ENCODE peak calls at places on chromosomes 13 and 19, in four cellular contexts. One of them, this sample, is unnamed.

GRCh38 chr19:49890349-49891311 is 6.1 kb downstream of the IL4I1 start:
- DNase-seq in fibroblast of mammary gland: no peak
- DNase-seq in nephron progenitor cell: peak
- DNase-seq in epithelial cell of esophagus: peak
- DNase-seq in this sample: peak

GRCh38 chr19:44777715-44778347 is at the start of gene CBLC:
- DNase-seq in nephron progenitor cell: peak
- DNase-seq in fibroblast of mammary gland: no peak
- DNase-seq in epithelial cell of esophagus: peak
- DNase-seq in this sample: peak

GRCh38 chr13:49791214-49791752 is 1.2 kb downstream of the KPNA3 start:
- DNase-seq in fibroblast of mammary gland: peak
- DNase-seq in epithelial cell of esophagus: peak
- DNase-seq in nephron progenitor cell: no peak
- DNase-seq in this sample: peak

GRCh38 chr13:97256343-97256783 is 34.2 kb downstream of the MBNL2 start:
- DNase-seq in fibroblast of mammary gland: peak
- DNase-seq in nephron progenitor cell: no peak
- DNase-seq in epithelial cell of esophagus: peak
- DNase-seq in this sample: peak

GRCh38 chr13:113413178-113413897 is 40.0 kb downstream of the ADPRHL1 start:
- DNase-seq in fibroblast of mammary gland: no peak
- DNase-seq in epithelial cell of esophagus: no peak
- DNase-seq in nephron progenitor cell: no peak
- DNase-seq in this sample: no peak

GRCh38 chr19:57719424-57719823 is 8.0 kb downstream of the ZNF671 start:
- DNase-seq in nephron progenitor cell: no peak
- DNase-seq in epithelial cell of esophagus: no peak
- DNase-seq in fibroblast of mammary gland: no peak
- DNase-seq in this sample: no peak

GRCh38 chr19:33221641-33222040 is 4.0 kb downstream of the SLC7A10 start:
- DNase-seq in nephron progenitor cell: no peak
- DNase-seq in epithelial cell of esophagus: no peak
- DNase-seq in fibroblast of mammary gland: peak
- DNase-seq in this sample: peak

GRCh38 chr13:57740719-57741118 is 109.2 kb downstream of the PCDH17 start:
- DNase-seq in nephron progenitor cell: no peak
- DNase-seq in epithelial cell of esophagus: no peak
- DNase-seq in fibroblast of mammary gland: no peak
- DNase-seq in this sample: no peak

GRCh38 chr13:32278456-32278855 is 36.7 kb downstream of the ZAR1L start:
- DNase-seq in fibroblast of mammary gland: peak
- DNase-seq in nephron progenitor cell: no peak
- DNase-seq in epithelial cell of esophagus: peak
- DNase-seq in this sample: peak

GRCh38 chr19:30862876-30863275 is 486.4 kb downstream of the TSHZ3 start:
- DNase-seq in nephron progenitor cell: no peak
- DNase-seq in fibroblast of mammary gland: no peak
- DNase-seq in epithelial cell of esophagus: no peak
- DNase-seq in this sample: no peak

GRCh38 chr13:110731072-110731471 is 17.6 kb downstream of the ING1 start:
- DNase-seq in nephron progenitor cell: no peak
- DNase-seq in fibroblast of mammary gland: no peak
- DNase-seq in epithelial cell of esophagus: no peak
- DNase-seq in this sample: no peak

GRCh38 chr13:29746167-29746677 is 104.2 kb downstream of the UBL3 start:
- DNase-seq in epithelial cell of esophagus: no peak
- DNase-seq in fibroblast of mammary gland: no peak
- DNase-seq in nephron progenitor cell: no peak
- DNase-seq in this sample: no peak
- TF ChIP-seq CTCF in epithelial cell of esophagus: no peak
- TF ChIP-seq CTCF in fibroblast of mammary gland: no peak
- TF ChIP-seq CTCF in nephron progenitor cell: no peak
- TF ChIP-seq CTCF in this sample: no peak

GRCh38 chr19:17080441-17080803 is 4.8 kb downstream of the MYO9B start:
- DNase-seq in epithelial cell of esophagus: no peak
- DNase-seq in fibroblast of mammary gland: no peak
- DNase-seq in nephron progenitor cell: no peak
- DNase-seq in this sample: no peak

GRCh38 chr19:17078920-17079709 is 3.5 kb downstream of the MYO9B start:
- DNase-seq in epithelial cell of esophagus: no peak
- DNase-seq in fibroblast of mammary gland: peak
- DNase-seq in nephron progenitor cell: no peak
- DNase-seq in this sample: no peak

GRCh38 chr19:17079710-17080440 is 4.3 kb downstream of the MYO9B start:
- DNase-seq in fibroblast of mammary gland: peak
- DNase-seq in epithelial cell of esophagus: peak
- DNase-seq in nephron progenitor cell: no peak
- DNase-seq in this sample: peak

GRCh38 chr19:17078038-17078919 is 2.7 kb downstream of the MYO9B start:
- DNase-seq in nephron progenitor cell: no peak
- DNase-seq in epithelial cell of esophagus: peak
- DNase-seq in fibroblast of mammary gland: no peak
- DNase-seq in this sample: peak

DNA sequence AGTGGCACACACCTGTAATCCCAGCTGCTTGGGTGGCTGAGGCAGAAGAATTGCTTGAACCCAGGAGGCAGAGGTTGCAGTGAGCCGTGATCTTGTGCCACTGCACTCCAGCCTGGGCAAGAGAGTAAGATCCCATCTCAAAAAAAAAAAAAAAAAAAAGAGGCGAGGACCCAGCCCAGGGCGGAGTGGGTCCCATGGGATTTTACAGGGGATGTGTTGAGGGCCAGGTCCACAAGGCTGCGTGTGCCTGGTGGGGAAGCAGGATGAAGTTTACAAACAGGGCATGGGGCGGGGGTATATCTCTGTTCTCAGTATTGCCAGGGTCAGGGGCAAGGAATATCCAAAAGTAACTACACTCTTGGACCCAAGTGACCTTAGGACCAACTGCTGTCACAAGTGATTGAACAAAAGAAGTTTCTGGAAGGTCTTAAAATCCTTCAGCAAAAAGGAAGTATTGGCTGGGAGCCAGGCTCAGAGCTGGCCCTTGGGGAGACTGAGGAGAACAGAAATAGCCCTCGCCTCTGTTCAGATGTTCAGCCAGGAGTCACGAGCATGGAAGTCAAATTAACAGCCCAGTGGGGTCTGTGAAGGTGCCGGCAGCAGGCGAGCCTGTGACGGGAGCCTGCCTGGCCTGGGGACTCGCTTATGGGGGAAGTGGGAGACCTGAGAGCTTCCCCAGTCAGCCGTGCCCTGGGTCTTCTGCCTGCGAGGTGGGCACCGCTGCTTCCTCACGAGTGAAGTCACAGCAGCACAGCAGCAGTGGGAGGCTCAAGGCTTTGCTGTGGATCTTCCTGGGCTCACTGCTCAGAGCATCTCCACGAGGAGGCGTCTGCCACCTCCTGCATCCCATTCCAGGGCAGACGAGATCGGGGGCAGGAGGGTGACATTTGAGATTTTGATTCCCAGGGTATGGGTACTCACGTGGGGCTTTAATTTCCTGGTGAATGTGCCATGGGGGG is 6.4 kb downstream of the MYO9B start:
- DNase-seq in nephron progenitor cell: no peak
- DNase-seq in fibroblast of mammary gland: no peak
- DNase-seq in epithelial cell of esophagus: no peak
- DNase-seq in this sample: no peak
- TF ChIP-seq CTCF in nephron progenitor cell: no peak
- TF ChIP-seq CTCF in fibroblast of mammary gland: no peak
- TF ChIP-seq CTCF in epithelial cell of esophagus: no peak
- TF ChIP-seq CTCF in this sample: no peak

GRCh38 chr13:41909524-41909923 is 51.4 kb downstream of the VWA8 start:
- DNase-seq in fibroblast of mammary gland: no peak
- DNase-seq in nephron progenitor cell: no peak
- DNase-seq in epithelial cell of esophagus: peak
- DNase-seq in this sample: peak

GRCh38 chr13:41900918-41901317 is 60.0 kb downstream of the VWA8 start:
- DNase-seq in fibroblast of mammary gland: peak
- DNase-seq in nephron progenitor cell: no peak
- DNase-seq in epithelial cell of esophagus: peak
- DNase-seq in this sample: peak

DNA sequence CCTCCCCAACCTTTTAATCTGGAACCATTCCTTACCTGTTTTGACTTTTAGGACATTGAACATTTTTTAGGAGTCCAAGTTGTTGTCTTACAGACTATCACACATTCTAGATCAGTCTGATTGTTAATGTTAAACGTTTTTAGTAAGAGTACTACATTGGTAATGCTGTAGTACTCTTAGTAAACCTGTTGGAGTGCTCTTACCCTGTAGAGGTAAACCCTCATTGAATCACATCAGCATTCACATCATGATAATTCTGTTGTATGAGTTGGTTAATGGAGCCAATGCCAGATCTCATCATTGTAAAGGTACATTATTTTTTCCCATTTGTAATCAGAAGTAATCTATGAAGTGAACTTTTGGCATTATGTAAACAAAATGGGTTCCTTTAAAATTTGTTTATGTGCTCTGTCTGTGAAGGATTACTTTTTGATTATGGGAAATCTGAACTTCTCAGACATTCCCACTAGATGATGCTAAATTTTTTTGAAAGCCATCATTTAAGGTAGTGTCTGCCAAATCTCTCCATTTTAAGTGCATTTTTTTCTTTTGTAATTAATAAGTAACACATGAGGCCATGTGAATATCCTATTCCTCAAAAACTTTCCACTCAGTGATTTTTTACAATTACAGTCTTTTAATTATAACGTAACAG is 55.2 kb downstream of the VWA8 start:
- DNase-seq in nephron progenitor cell: no peak
- DNase-seq in fibroblast of mammary gland: peak
- DNase-seq in epithelial cell of esophagus: peak
- DNase-seq in this sample: peak
- TF ChIP-seq CTCF in nephron progenitor cell: peak
- TF ChIP-seq CTCF in fibroblast of mammary gland: peak
- TF ChIP-seq CTCF in epithelial cell of esophagus: peak
- TF ChIP-seq CTCF in this sample: peak

GRCh38 chr13:64154514-64154913 is 2738.9 kb upstream of the PCDH20 start:
- DNase-seq in fibroblast of mammary gland: peak
- DNase-seq in nephron progenitor cell: no peak
- DNase-seq in epithelial cell of esophagus: peak
- DNase-seq in this sample: no peak
- TF ChIP-seq CTCF in fibroblast of mammary gland: peak
- TF ChIP-seq CTCF in nephron progenitor cell: no peak
- TF ChIP-seq CTCF in epithelial cell of esophagus: no peak
- TF ChIP-seq CTCF in this sample: no peak

GRCh38 chr19:46469541-46470185 is 1.7 kb downstream of the PNMA8A start:
- DNase-seq in nephron progenitor cell: no peak
- DNase-seq in epithelial cell of esophagus: no peak
- DNase-seq in fibroblast of mammary gland: no peak
- DNase-seq in this sample: no peak

GRCh38 chr19:46471778-46472543 is 598 bp upstream of the PNMA8A start:
- DNase-seq in fibroblast of mammary gland: no peak
- DNase-seq in epithelial cell of esophagus: no peak
- DNase-seq in nephron progenitor cell: no peak
- DNase-seq in this sample: no peak

GRCh38 chr19:46472592-46472991 is 1.2 kb upstream of the PNMA8A start:
- DNase-seq in nephron progenitor cell: no peak
- DNase-seq in fibroblast of mammary gland: no peak
- DNase-seq in epithelial cell of esophagus: no peak
- DNase-seq in this sample: no peak

GRCh38 chr19:46470376-46470775 is 987 bp downstream of the PNMA8A start:
- DNase-seq in nephron progenitor cell: no peak
- DNase-seq in fibroblast of mammary gland: no peak
- DNase-seq in epithelial cell of esophagus: no peak
- DNase-seq in this sample: no peak

GRCh38 chr19:46471116-46471733 is at the start of gene PNMA8A:
- DNase-seq in fibroblast of mammary gland: peak
- DNase-seq in epithelial cell of esophagus: no peak
- DNase-seq in nephron progenitor cell: peak
- DNase-seq in this sample: no peak
- TF ChIP-seq CTCF in fibroblast of mammary gland: no peak
- TF ChIP-seq CTCF in epithelial cell of esophagus: no peak
- TF ChIP-seq CTCF in nephron progenitor cell: no peak
- TF ChIP-seq CTCF in this sample: peak

GRCh38 chr19:35143231-35143715 is at the start of gene FXYD7:
- DNase-seq in fibroblast of mammary gland: no peak
- DNase-seq in epithelial cell of esophagus: no peak
- DNase-seq in nephron progenitor cell: peak
- DNase-seq in this sample: no peak
- TF ChIP-seq CTCF in fibroblast of mammary gland: no peak
- TF ChIP-seq CTCF in epithelial cell of esophagus: no peak
- TF ChIP-seq CTCF in nephron progenitor cell: no peak
- TF ChIP-seq CTCF in this sample: no peak